ENCODE peak calls at places on chromosomes 6 and 20, in five cellular contexts. One of them, this sample, is unnamed.

GRCh38 chr6:52993461-52993860 is 1.6 kb downstream of the GSTA4 start:
- DNase-seq in dorsolateral prefrontal cortex: no peak
- DNase-seq in upper lobe of right lung: no peak
- DNase-seq in H1: no peak
- DNase-seq in tibial artery: no peak
- DNase-seq in this sample: no peak

GRCh38 chr6:44805239-44805849 is 417.8 kb downstream of the CDC5L start:
- DNase-seq in H1: no peak
- DNase-seq in dorsolateral prefrontal cortex: no peak
- DNase-seq in upper lobe of right lung: no peak
- DNase-seq in tibial artery: no peak
- DNase-seq in this sample: no peak

GRCh38 chr6:130183271-130184222 is 39.2 kb downstream of the SAMD3 start:
- DNase-seq in H1: no peak
- DNase-seq in dorsolateral prefrontal cortex: no peak
- DNase-seq in tibial artery: no peak
- DNase-seq in upper lobe of right lung: no peak
- DNase-seq in this sample: no peak

GRCh38 chr6:20833881-20834515 is 299.7 kb downstream of the CDKAL1 start:
- DNase-seq in upper lobe of right lung: no peak
- DNase-seq in dorsolateral prefrontal cortex: no peak
- DNase-seq in tibial artery: no peak
- DNase-seq in H1: no peak
- DNase-seq in this sample: no peak

GRCh38 chr20:6384368-6384767 is 261.5 kb upstream of the FERMT1 start:
- DNase-seq in upper lobe of right lung: no peak
- DNase-seq in tibial artery: no peak
- DNase-seq in dorsolateral prefrontal cortex: no peak
- DNase-seq in H1: no peak
- DNase-seq in this sample: no peak

GRCh38 chr20:64149141-64149540 is 15.1 kb upstream of the MYT1 start:
- DNase-seq in H1: no peak
- DNase-seq in dorsolateral prefrontal cortex: peak
- DNase-seq in upper lobe of right lung: peak
- DNase-seq in tibial artery: no peak
- DNase-seq in this sample: no peak

GRCh38 chr20:2955257-2955950 is 82.1 kb downstream of the PTPRA start:
- DNase-seq in H1: no peak
- DNase-seq in tibial artery: no peak
- DNase-seq in upper lobe of right lung: no peak
- DNase-seq in dorsolateral prefrontal cortex: no peak
- DNase-seq in this sample: no peak

GRCh38 chr20:38915355-38915754 is 10.9 kb upstream of the FAM83D start:
- DNase-seq in tibial artery: no peak
- DNase-seq in H1: no peak
- DNase-seq in dorsolateral prefrontal cortex: no peak
- DNase-seq in upper lobe of right lung: no peak
- DNase-seq in this sample: no peak

GRCh38 chr20:58693226-58694006 is 816 bp downstream of the NPEPL1 start:
- DNase-seq in tibial artery: no peak
- DNase-seq in upper lobe of right lung: peak
- DNase-seq in H1: peak
- DNase-seq in dorsolateral prefrontal cortex: no peak
- DNase-seq in this sample: no peak

GRCh38 chr6:112225691-112226090 is 28.7 kb downstream of the LAMA4 start:
- DNase-seq in upper lobe of right lung: no peak
- DNase-seq in H1: no peak
- DNase-seq in dorsolateral prefrontal cortex: no peak
- DNase-seq in tibial artery: no peak
- DNase-seq in this sample: no peak

GRCh38 chr6:164998297-164998696 is 311.1 kb downstream of the C6orf118 start:
- DNase-seq in upper lobe of right lung: no peak
- DNase-seq in dorsolateral prefrontal cortex: no peak
- DNase-seq in tibial artery: no peak
- DNase-seq in H1: no peak
- DNase-seq in this sample: no peak

GRCh38 chr6:128655978-128656498 is 135.6 kb upstream of the PTPRK start:
- DNase-seq in upper lobe of right lung: no peak
- DNase-seq in H1: no peak
- DNase-seq in tibial artery: no peak
- DNase-seq in dorsolateral prefrontal cortex: no peak
- DNase-seq in this sample: no peak

GRCh38 chr6:110534731-110535164 is 58.3 kb upstream of the SLC22A16 start:
- DNase-seq in dorsolateral prefrontal cortex: peak
- DNase-seq in upper lobe of right lung: no peak
- DNase-seq in tibial artery: peak
- DNase-seq in H1: peak
- DNase-seq in this sample: no peak

GRCh38 chr6:79330723-79331122 is 96.2 kb upstream of the HMGN3 start:
- DNase-seq in H1: no peak
- DNase-seq in dorsolateral prefrontal cortex: no peak
- DNase-seq in upper lobe of right lung: no peak
- DNase-seq in tibial artery: no peak
- DNase-seq in this sample: no peak

GRCh38 chr20:46572790-46573189 is 22.3 kb upstream of the OCSTAMP start:
- DNase-seq in upper lobe of right lung: no peak
- DNase-seq in H1: no peak
- DNase-seq in dorsolateral prefrontal cortex: no peak
- DNase-seq in tibial artery: no peak
- DNase-seq in this sample: no peak
- H3K27ac ChIP-seq in upper lobe of right lung: no peak
- H3K27ac ChIP-seq in H1: no peak
- H3K27ac ChIP-seq in dorsolateral prefrontal cortex: peak
- H3K27ac ChIP-seq in tibial artery: no peak
- H3K27ac ChIP-seq in this sample: no peak

GRCh38 chr20:24450646-24451376 is 18.6 kb upstream of the SYNDIG1 start:
- DNase-seq in dorsolateral prefrontal cortex: no peak
- DNase-seq in H1: no peak
- DNase-seq in upper lobe of right lung: no peak
- DNase-seq in tibial artery: no peak
- DNase-seq in this sample: no peak

GRCh38 chr20:24446811-24447210 is 22.6 kb upstream of the SYNDIG1 start:
- DNase-seq in upper lobe of right lung: no peak
- DNase-seq in dorsolateral prefrontal cortex: no peak
- DNase-seq in H1: no peak
- DNase-seq in tibial artery: no peak
- DNase-seq in this sample: no peak

GRCh38 chr20:24445510-24446170 is 23.8 kb upstream of the SYNDIG1 start:
- DNase-seq in upper lobe of right lung: no peak
- DNase-seq in H1: no peak
- DNase-seq in dorsolateral prefrontal cortex: no peak
- DNase-seq in tibial artery: no peak
- DNase-seq in this sample: no peak

GRCh38 chr20:24451428-24451827 is 18.0 kb upstream of the SYNDIG1 start:
- DNase-seq in dorsolateral prefrontal cortex: no peak
- DNase-seq in H1: no peak
- DNase-seq in tibial artery: no peak
- DNase-seq in upper lobe of right lung: no peak
- DNase-seq in this sample: no peak

DNA sequence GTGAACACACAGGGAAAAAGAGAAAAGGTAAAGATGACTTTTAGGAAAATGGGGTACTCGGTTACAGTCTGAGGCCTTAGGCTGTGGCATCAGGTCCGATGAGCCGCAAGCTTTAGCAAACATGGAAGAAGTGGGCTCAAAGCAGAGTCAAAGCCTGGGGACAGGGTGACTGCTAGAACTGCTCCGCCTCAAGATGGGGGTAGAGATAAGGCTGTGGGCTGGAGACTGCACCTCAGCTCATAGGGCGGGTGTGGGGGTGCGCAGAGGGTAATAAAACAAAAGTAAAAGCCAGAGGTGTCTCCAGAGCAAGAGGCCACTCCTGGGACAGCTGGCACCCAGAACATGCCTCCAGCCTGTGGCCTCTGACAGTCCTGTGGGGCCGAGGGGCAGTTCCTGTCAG is 21.3 kb upstream of the SYNDIG1 start:
- DNase-seq in dorsolateral prefrontal cortex: no peak
- DNase-seq in tibial artery: no peak
- DNase-seq in H1: no peak
- DNase-seq in upper lobe of right lung: no peak
- DNase-seq in this sample: no peak
- TF ChIP-seq CTCF in dorsolateral prefrontal cortex: no peak
- TF ChIP-seq CTCF in tibial artery: no peak
- TF ChIP-seq CTCF in H1: peak
- TF ChIP-seq CTCF in upper lobe of right lung: no peak
- TF ChIP-seq CTCF in this sample: no peak

DNA sequence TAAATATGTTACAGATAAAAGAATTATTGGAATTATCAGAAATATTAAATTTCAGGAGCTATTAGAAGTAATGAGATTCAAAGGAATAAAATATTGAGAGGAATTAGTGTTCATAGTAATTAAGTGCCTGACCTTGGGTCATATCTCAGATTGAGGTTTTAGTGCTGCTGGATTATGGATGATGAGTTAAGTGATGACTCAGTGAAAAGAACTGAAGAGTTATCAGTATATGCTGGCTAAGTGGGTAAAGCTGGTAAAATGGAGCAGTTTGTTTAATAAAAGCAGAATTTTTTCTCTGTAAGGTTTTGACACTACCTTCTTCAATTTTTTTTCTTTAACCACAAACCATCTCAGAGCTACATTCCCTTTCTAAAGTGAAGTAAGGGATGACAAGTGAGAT is 206.7 kb downstream of the MANEA start:
- DNase-seq in upper lobe of right lung: no peak
- DNase-seq in H1: no peak
- DNase-seq in dorsolateral prefrontal cortex: no peak
- DNase-seq in tibial artery: no peak
- DNase-seq in this sample: no peak
- H3K4me3 ChIP-seq in upper lobe of right lung: no peak
- H3K4me3 ChIP-seq in H1: no peak
- H3K4me3 ChIP-seq in dorsolateral prefrontal cortex: no peak
- H3K4me3 ChIP-seq in tibial artery: no peak
- H3K4me3 ChIP-seq in this sample: no peak

DNA sequence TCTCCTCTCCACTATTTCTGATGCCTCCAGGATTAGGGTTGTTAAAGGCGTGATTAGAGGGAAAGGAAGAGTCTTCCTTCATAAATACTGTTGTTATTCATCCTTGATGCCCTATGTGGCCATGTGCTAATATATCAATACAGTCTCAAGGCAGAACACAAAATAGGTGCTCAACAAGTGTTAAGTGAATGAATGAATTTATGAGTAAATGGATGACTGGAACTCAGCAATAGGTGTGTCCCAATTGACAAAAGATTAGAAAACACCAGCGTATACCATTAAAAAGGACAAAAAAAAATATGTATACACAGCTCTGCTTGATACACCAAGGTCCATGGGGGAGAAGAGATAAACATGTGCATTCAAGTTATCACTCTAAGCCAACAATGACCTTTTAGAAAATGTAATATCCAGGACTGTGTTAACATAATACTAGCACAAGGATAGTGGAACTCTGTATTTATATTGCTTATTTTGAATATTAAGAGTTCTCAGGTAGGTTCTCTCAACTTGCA is 171.2 kb upstream of the MYLIP start:
- DNase-seq in tibial artery: no peak
- DNase-seq in upper lobe of right lung: no peak
- DNase-seq in H1: no peak
- DNase-seq in dorsolateral prefrontal cortex: no peak
- DNase-seq in this sample: no peak
- H3K27ac ChIP-seq in tibial artery: no peak
- H3K27ac ChIP-seq in upper lobe of right lung: no peak
- H3K27ac ChIP-seq in H1: no peak
- H3K27ac ChIP-seq in dorsolateral prefrontal cortex: no peak
- H3K27ac ChIP-seq in this sample: no peak

GRCh38 chr20:52708137-52708536 is 264.0 kb upstream of the TSHZ2 start:
- DNase-seq in upper lobe of right lung: no peak
- DNase-seq in H1: no peak
- DNase-seq in tibial artery: no peak
- DNase-seq in dorsolateral prefrontal cortex: no peak
- DNase-seq in this sample: no peak
- TF ChIP-seq CTCF in upper lobe of right lung: no peak
- TF ChIP-seq CTCF in H1: no peak
- TF ChIP-seq CTCF in tibial artery: no peak
- TF ChIP-seq CTCF in dorsolateral prefrontal cortex: no peak
- TF ChIP-seq CTCF in this sample: no peak

GRCh38 chr6:24537771-24538385 is 43.1 kb downstream of the ALDH5A1 start:
- DNase-seq in tibial artery: no peak
- DNase-seq in dorsolateral prefrontal cortex: no peak
- DNase-seq in H1: no peak
- DNase-seq in upper lobe of right lung: no peak
- DNase-seq in this sample: no peak

GRCh38 chr6:24537082-24537699 is 42.4 kb downstream of the ALDH5A1 start:
- DNase-seq in dorsolateral prefrontal cortex: no peak
- DNase-seq in H1: no peak
- DNase-seq in upper lobe of right lung: no peak
- DNase-seq in tibial artery: no peak
- DNase-seq in this sample: no peak

GRCh38 chr6:24540197-24540596 is 45.4 kb downstream of the ALDH5A1 start:
- DNase-seq in upper lobe of right lung: no peak
- DNase-seq in H1: no peak
- DNase-seq in tibial artery: no peak
- DNase-seq in dorsolateral prefrontal cortex: no peak
- DNase-seq in this sample: no peak

GRCh38 chr6:24536466-24536865 is 41.7 kb downstream of the ALDH5A1 start:
- DNase-seq in upper lobe of right lung: no peak
- DNase-seq in tibial artery: no peak
- DNase-seq in dorsolateral prefrontal cortex: no peak
- DNase-seq in H1: no peak
- DNase-seq in this sample: no peak

DNA sequence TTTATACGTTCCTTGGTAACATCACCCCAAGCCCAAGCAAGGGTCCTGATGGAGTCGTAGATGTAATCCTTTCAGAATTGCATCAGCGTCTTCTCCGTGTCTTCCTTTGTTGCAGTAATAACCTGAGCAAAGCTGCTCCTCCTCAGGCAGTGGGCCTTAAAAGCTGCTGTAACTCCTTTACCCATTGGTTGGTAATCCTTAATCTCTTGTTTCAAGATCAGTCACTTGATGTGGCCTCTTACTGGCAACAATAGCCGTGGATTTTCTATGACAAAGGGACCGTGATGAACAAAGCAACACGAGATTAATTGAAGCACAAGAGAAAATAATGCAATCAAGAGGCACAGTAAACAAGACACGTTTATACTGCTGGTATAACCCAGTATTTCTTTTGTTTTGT is 44.6 kb downstream of the ALDH5A1 start:
- DNase-seq in H1: no peak
- DNase-seq in tibial artery: no peak
- DNase-seq in dorsolateral prefrontal cortex: no peak
- DNase-seq in upper lobe of right lung: no peak
- DNase-seq in this sample: no peak
- H3K4me3 ChIP-seq in H1: no peak
- H3K4me3 ChIP-seq in tibial artery: no peak
- H3K4me3 ChIP-seq in dorsolateral prefrontal cortex: no peak
- H3K4me3 ChIP-seq in upper lobe of right lung: no peak
- H3K4me3 ChIP-seq in this sample: no peak

GRCh38 chr6:2434116-2434515 is 188.7 kb upstream of the GMDS start:
- DNase-seq in tibial artery: no peak
- DNase-seq in upper lobe of right lung: no peak
- DNase-seq in H1: no peak
- DNase-seq in dorsolateral prefrontal cortex: no peak
- DNase-seq in this sample: no peak

GRCh38 chr6:2434911-2435310 is 189.5 kb upstream of the GMDS start:
- DNase-seq in dorsolateral prefrontal cortex: no peak
- DNase-seq in tibial artery: no peak
- DNase-seq in H1: no peak
- DNase-seq in upper lobe of right lung: no peak
- DNase-seq in this sample: no peak

GRCh38 chr6:2432258-2432657 is 186.9 kb upstream of the GMDS start:
- DNase-seq in tibial artery: no peak
- DNase-seq in dorsolateral prefrontal cortex: no peak
- DNase-seq in H1: no peak
- DNase-seq in upper lobe of right lung: no peak
- DNase-seq in this sample: no peak

GRCh38 chr6:2436391-2437154 is 191.2 kb upstream of the GMDS start:
- DNase-seq in upper lobe of right lung: no peak
- DNase-seq in H1: no peak
- DNase-seq in tibial artery: no peak
- DNase-seq in dorsolateral prefrontal cortex: no peak
- DNase-seq in this sample: no peak

GRCh38 chr6:2433686-2434085 is 188.3 kb upstream of the GMDS start:
- DNase-seq in H1: no peak
- DNase-seq in dorsolateral prefrontal cortex: no peak
- DNase-seq in upper lobe of right lung: no peak
- DNase-seq in tibial artery: no peak
- DNase-seq in this sample: no peak
- H3K27ac ChIP-seq in H1: no peak
- H3K27ac ChIP-seq in dorsolateral prefrontal cortex: no peak
- H3K27ac ChIP-seq in upper lobe of right lung: no peak
- H3K27ac ChIP-seq in tibial artery: no peak
- H3K27ac ChIP-seq in this sample: no peak

This sample was measured in left lung.